ENCODE peak calls at places on chromosomes 13 and 19, in nine cellular contexts. J is transverse colon, G is upper lobe of left lung, R is sigmoid colon, S is breast epithelium, W is HL-60, X is GM12892, V is GM23338, P is suprapubic skin. Z is an unnamed sample.

GRCh38 chr13:40438022-40438692 is 228.3 kb downstream of the FOXO1 start:
- DNase-seq in S (no peak), R (no peak), P (no peak), X (no peak), W (no peak), G (no peak), V (no peak), J (no peak), Z (no peak)

GRCh38 chr13:65914707-65915106 is 1315.4 kb downstream of the PCDH9 start:
- DNase-seq in J (no peak), W (no peak), X (no peak), V (no peak), P (no peak), G (no peak), R (no peak), S (no peak), Z (no peak)

GRCh38 chr19:2215281-2215751 is 20.8 kb downstream of the PLEKHJ1 start:
- DNase-seq in S (no peak), G (peak; percentile 83), P (no peak), J (no peak), W (no peak), X (no peak), V (peak; percentile 47), R (no peak), Z (no peak)

GRCh38 chr19:6073858-6074708 is 36.2 kb downstream of the RFX2 start:
- DNase-seq in J (no peak), G (no peak), W (no peak), S (no peak), R (no peak), P (no peak), V (no peak), X (no peak), Z (no peak)

GRCh38 chr19:494171-495046 is 1.9 kb upstream of the MADCAM1 start:
- DNase-seq in X (no peak), W (no peak), G (peak; percentile 84), R (no peak), J (no peak), P (no peak), S (no peak), V (peak; percentile 48), Z (no peak)

GRCh38 chr19:3142292-3142670 is 6.4 kb downstream of the GNA15 start:
- DNase-seq in R (no peak), G (no peak), V (no peak), W (no peak), J (no peak), S (no peak), P (no peak), X (no peak), Z (peak; percentile 31)

GRCh38 chr13:51733656-51734334 is 70.2 kb downstream of the DHRS12 start:
- DNase-seq in J (no peak), P (no peak), W (no peak), R (no peak), X (no peak), S (no peak), V (peak; percentile 12), G (no peak), Z (no peak)

GRCh38 chr13:72788831-72789230 is 6.9 kb downstream of the PIBF1 start:
- DNase-seq in J (no peak), X (no peak), V (no peak), W (no peak), S (no peak), G (no peak), R (no peak), P (no peak), Z (no peak)

GRCh38 chr13:48214519-48215121 is 18.4 kb upstream of the ITM2B start:
- DNase-seq in S (no peak), J (no peak), X (no peak), P (no peak), R (no peak), V (no peak), G (no peak), W (no peak), Z (no peak)

GRCh38 chr19:5964816-5965565 is 12.9 kb downstream of the RANBP3 start:
- DNase-seq in G (no peak), V (no peak), S (no peak), W (no peak), J (no peak), X (no peak), R (peak; percentile 54), P (no peak), Z (no peak)

GRCh38 chr19:12628040-12629022 is 17.6 kb downstream of the ZNF791 start:
- DNase-seq in P (no peak), S (no peak), J (no peak), X (no peak), R (no peak), W (no peak), V (peak; percentile 45), G (no peak), Z (no peak)

GRCh38 chr19:48926909-48927308 is 6.6 kb upstream of the DHDH start:
- DNase-seq in J (peak; percentile 23), W (no peak), R (peak; percentile 82), S (no peak), P (no peak), V (no peak), G (no peak), X (no peak), Z (peak; percentile 75)

GRCh38 chr13:109764474-109765292 is 21.7 kb downstream of the IRS2 start:
- DNase-seq in X (no peak), R (no peak), W (no peak), G (no peak), S (no peak), P (no peak), V (peak; percentile 12), J (no peak), Z (no peak)

GRCh38 chr13:96525715-96526114 is 435.8 kb downstream of the HS6ST3 start:
- DNase-seq in J (no peak), V (no peak), X (no peak), R (no peak), P (no peak), S (no peak), G (no peak), W (no peak), Z (no peak)

GRCh38 chr13:96532804-96533203 is 442.9 kb downstream of the HS6ST3 start:
- DNase-seq in P (no peak), J (no peak), V (no peak), X (no peak), R (no peak), G (no peak), S (no peak), W (no peak), Z (no peak)

GRCh38 chr13:96533408-96533807 is 443.5 kb downstream of the HS6ST3 start:
- DNase-seq in S (no peak), V (no peak), J (no peak), P (no peak), X (no peak), R (no peak), G (no peak), W (no peak), Z (no peak)

GRCh38 chr13:96527497-96527896 is 437.6 kb downstream of the HS6ST3 start:
- DNase-seq in S (no peak), G (no peak), W (no peak), V (peak; percentile 32), P (no peak), X (no peak), J (no peak), R (no peak), Z (no peak)
- TF ChIP-seq POLR2AphosphoS5 in S (no peak), G (no peak), W (no peak), V (no peak), P (no peak), X (no peak), J (no peak), R (no peak), Z (no peak)

DNA sequence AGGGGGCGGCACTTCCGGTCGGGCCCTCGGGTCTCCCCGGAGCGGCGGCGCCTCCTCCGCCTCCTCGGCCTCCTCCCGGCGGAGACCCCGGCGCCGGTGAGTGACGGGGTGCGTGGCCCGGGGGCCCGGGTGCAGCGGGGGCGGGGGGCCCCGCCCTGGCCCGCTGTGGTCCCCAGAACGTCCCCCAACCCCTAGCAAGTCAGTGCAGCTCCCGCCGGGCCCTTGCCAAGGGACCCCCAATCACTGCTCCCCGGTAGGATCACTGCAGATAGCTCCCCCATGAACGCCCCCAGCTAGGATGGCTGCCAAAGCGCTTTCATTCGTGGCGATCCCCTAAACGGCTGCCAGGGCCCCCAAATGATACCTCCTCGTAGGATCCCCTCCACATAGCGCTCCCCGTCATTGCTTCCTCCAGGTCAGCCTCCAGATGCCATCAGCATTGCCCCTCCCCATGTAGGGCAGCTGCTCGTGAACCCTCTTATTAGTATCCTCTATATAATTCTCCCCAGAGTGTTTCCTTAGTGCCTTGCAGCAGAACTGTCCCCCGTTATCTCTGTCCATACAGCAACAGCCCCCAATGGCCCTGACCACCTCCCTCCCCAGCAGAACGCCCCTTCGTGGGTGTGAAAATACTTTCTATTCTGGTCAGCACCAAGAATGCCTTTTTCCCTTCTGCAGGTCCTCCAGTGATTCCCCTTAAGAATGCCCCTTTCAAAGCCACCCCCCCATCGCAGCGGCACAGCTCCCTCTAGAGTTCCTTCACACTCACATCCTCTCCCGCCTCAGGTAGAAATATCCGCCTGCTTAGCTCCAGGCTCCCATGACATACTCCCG is at the start of gene ZNF865:
- DNase-seq in P (peak; percentile 88), G (no peak), V (peak; percentile 94), R (peak; percentile 87), J (peak; percentile 86), W (peak; percentile 65), X (no peak), S (peak; percentile 72), Z (peak; percentile 69)
- TF ChIP-seq POLR2AphosphoS5 in P (no peak), G (no peak), V (peak; percentile 24), R (no peak), J (no peak), W (no peak), X (no peak), S (no peak), Z (no peak)

DNA sequence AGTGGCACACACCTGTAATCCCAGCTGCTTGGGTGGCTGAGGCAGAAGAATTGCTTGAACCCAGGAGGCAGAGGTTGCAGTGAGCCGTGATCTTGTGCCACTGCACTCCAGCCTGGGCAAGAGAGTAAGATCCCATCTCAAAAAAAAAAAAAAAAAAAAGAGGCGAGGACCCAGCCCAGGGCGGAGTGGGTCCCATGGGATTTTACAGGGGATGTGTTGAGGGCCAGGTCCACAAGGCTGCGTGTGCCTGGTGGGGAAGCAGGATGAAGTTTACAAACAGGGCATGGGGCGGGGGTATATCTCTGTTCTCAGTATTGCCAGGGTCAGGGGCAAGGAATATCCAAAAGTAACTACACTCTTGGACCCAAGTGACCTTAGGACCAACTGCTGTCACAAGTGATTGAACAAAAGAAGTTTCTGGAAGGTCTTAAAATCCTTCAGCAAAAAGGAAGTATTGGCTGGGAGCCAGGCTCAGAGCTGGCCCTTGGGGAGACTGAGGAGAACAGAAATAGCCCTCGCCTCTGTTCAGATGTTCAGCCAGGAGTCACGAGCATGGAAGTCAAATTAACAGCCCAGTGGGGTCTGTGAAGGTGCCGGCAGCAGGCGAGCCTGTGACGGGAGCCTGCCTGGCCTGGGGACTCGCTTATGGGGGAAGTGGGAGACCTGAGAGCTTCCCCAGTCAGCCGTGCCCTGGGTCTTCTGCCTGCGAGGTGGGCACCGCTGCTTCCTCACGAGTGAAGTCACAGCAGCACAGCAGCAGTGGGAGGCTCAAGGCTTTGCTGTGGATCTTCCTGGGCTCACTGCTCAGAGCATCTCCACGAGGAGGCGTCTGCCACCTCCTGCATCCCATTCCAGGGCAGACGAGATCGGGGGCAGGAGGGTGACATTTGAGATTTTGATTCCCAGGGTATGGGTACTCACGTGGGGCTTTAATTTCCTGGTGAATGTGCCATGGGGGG is 6.4 kb downstream of the MYO9B start:
- DNase-seq in G (peak; percentile 48), J (no peak), X (no peak), V (no peak), P (no peak), W (no peak), R (no peak), S (no peak), Z (no peak)
- TF ChIP-seq POLR2AphosphoS5 in G (no peak), J (no peak), X (no peak), V (no peak), P (no peak), W (no peak), R (no peak), S (no peak), Z (no peak)

GRCh38 chr13:45219938-45220375 is 19.1 kb upstream of the KCTD4 start:
- DNase-seq in P (no peak), R (no peak), V (peak; percentile 33), J (no peak), X (no peak), S (no peak), W (peak; percentile 28), G (no peak), Z (peak; percentile 94)
- TF ChIP-seq POLR2AphosphoS5 in P (no peak), R (peak; percentile 23), V (no peak), J (no peak), X (no peak), S (no peak), W (no peak), G (no peak), Z (peak; percentile 38)